ENCODE peak calls at places on chromosomes 5 and 9, in four cellular contexts. One of them, this sample, is unnamed.
A peak's percentile ranks its signal among the peaks of the same experiment; 100 is the strongest.

GRCh38 chr9:119052339-119053030 is 316.8 kb downstream of the BRINP1 start:
- DNase-seq in HepG2: no peak
- DNase-seq in WTC11: no peak
- DNase-seq in K562: no peak
- DNase-seq in this sample: no peak

GRCh38 chr9:132725306-132725705 is 55.0 kb downstream of the GTF3C4 start:
- DNase-seq in K562: no peak
- DNase-seq in HepG2: no peak
- DNase-seq in WTC11: no peak
- DNase-seq in this sample: no peak

GRCh38 chr9:36486454-36486932 is 86.2 kb upstream of the MELK start:
- DNase-seq in WTC11: no peak
- DNase-seq in K562: peak; percentile 11
- DNase-seq in HepG2: no peak
- DNase-seq in this sample: no peak

GRCh38 chr5:43396762-43397304 is 15.4 kb downstream of the CCL28 start:
- DNase-seq in WTC11: peak; percentile 59
- DNase-seq in K562: no peak
- DNase-seq in HepG2: no peak
- DNase-seq in this sample: peak; percentile 17

GRCh38 chr9:20744046-20744630 is 60.1 kb downstream of the FOCAD start:
- DNase-seq in HepG2: no peak
- DNase-seq in WTC11: no peak
- DNase-seq in K562: no peak
- DNase-seq in this sample: no peak

GRCh38 chr9:17578911-17579793 is at the start of gene SH3GL2:
- DNase-seq in K562: no peak
- DNase-seq in HepG2: no peak
- DNase-seq in WTC11: peak; percentile 89
- DNase-seq in this sample: no peak

GRCh38 chr9:116516456-116516855 is 170.6 kb upstream of the TRIM32 start:
- DNase-seq in WTC11: no peak
- DNase-seq in HepG2: no peak
- DNase-seq in K562: no peak
- DNase-seq in this sample: no peak

GRCh38 chr5:107826311-107827000 is 155.7 kb upstream of the EFNA5 start:
- DNase-seq in K562: no peak
- DNase-seq in WTC11: no peak
- DNase-seq in HepG2: no peak
- DNase-seq in this sample: no peak

GRCh38 chr9:121627432-121627831 is 24.0 kb upstream of the DAB2IP start:
- DNase-seq in HepG2: no peak
- DNase-seq in WTC11: no peak
- DNase-seq in K562: no peak
- DNase-seq in this sample: no peak

GRCh38 chr5:17302138-17302537 is 84.7 kb downstream of the BASP1 start:
- DNase-seq in K562: no peak
- DNase-seq in WTC11: no peak
- DNase-seq in HepG2: no peak
- DNase-seq in this sample: no peak
- TF ChIP-seq ETV6 in K562: no peak
- TF ChIP-seq ETV6 in WTC11: no peak
- TF ChIP-seq ETV6 in HepG2: no peak
- TF ChIP-seq ETV6 in this sample: no peak

GRCh38 chr9:4494337-4494736 is 4.1 kb downstream of the SLC1A1 start:
- DNase-seq in WTC11: no peak
- DNase-seq in HepG2: no peak
- DNase-seq in K562: no peak
- DNase-seq in this sample: no peak
- TF ChIP-seq ETV6 in WTC11: no peak
- TF ChIP-seq ETV6 in HepG2: no peak
- TF ChIP-seq ETV6 in K562: no peak
- TF ChIP-seq ETV6 in this sample: no peak

GRCh38 chr9:78070530-78070929 is 38.9 kb upstream of the GNAQ start:
- DNase-seq in K562: no peak
- DNase-seq in HepG2: no peak
- DNase-seq in WTC11: no peak
- DNase-seq in this sample: no peak

GRCh38 chr9:78072586-78073199 is 41.1 kb upstream of the GNAQ start:
- DNase-seq in HepG2: no peak
- DNase-seq in WTC11: no peak
- DNase-seq in K562: no peak
- DNase-seq in this sample: no peak

GRCh38 chr9:78073722-78074121 is 42.1 kb upstream of the GNAQ start:
- DNase-seq in WTC11: no peak
- DNase-seq in HepG2: no peak
- DNase-seq in K562: no peak
- DNase-seq in this sample: no peak

DNA sequence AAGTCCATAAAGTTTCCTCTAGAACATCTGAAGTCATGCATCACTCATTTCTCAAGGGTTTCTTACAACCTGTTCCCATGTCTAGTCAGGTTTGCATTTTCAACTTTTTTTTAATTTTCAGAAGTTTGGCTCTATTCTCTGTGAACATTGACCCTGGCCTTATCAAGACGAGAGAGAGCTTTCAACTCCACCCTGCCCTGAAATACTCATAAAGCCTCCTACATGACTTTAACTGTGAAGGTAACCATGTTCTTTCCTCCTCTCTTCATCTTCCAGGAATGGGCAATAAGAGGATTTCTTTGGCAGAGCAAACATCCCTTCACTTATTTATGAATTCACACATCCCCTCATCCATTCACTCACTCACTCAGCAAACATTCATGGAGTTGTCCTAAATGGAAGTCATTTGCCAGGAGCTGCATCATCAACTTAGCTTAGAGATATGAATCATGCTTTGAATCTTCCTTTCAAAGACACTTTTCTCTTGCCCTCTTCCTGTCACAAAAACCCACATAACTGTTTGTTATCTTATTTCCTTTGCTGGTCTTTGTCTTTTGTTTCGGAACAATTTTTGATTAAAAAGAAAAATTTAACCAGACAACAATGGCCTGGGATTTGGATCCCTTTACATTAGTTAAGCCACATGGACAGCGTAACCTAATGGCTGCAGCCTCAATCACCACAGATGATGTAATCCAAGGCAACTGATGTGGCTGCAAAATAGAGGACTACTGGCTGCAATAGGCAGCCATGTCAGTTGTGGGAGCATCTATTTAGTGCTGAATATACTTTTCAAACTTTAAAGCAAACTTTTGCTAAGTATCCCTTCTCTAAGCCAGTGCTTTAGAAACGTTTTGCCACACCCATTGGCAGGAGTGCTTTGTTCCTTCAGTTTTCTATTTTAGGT is 43.0 kb upstream of the GNAQ start:
- DNase-seq in WTC11: no peak
- DNase-seq in K562: no peak
- DNase-seq in HepG2: no peak
- DNase-seq in this sample: no peak
- TF ChIP-seq ETV6 in WTC11: no peak
- TF ChIP-seq ETV6 in K562: no peak
- TF ChIP-seq ETV6 in HepG2: no peak
- TF ChIP-seq ETV6 in this sample: no peak

GRCh38 chr5:131067596-131067995 is 97.5 kb downstream of the HINT1 start:
- DNase-seq in HepG2: no peak
- DNase-seq in K562: no peak
- DNase-seq in WTC11: no peak
- DNase-seq in this sample: no peak
- TF ChIP-seq ETV6 in HepG2: no peak
- TF ChIP-seq ETV6 in K562: no peak
- TF ChIP-seq ETV6 in WTC11: no peak
- TF ChIP-seq ETV6 in this sample: no peak

DNA sequence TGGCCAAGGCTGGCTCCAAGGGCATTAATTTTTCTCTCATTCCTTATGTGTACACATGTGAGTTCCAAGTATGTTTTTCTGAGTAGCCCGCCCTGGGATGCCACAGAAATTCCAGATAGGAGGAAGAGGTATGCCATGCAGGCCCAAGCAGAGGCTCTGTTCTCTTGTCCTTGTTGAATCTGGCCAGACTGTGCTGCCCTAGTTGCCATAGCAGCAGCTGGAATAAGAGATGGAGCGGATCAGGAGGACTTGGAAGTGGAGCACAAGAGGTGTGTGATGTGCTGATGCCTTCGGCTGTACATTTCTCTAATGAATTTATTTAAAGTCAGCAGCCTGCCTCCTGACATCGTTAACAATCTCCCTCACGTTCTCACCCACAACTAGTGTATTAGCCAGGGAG is 235.6 kb upstream of the RPS23 start:
- DNase-seq in WTC11: peak; percentile 25
- DNase-seq in K562: no peak
- DNase-seq in HepG2: no peak
- DNase-seq in this sample: no peak
- TF ChIP-seq ETV6 in WTC11: no peak
- TF ChIP-seq ETV6 in K562: no peak
- TF ChIP-seq ETV6 in HepG2: no peak
- TF ChIP-seq ETV6 in this sample: no peak

GRCh38 chr9:108394726-108395125 is 461.1 kb downstream of the ACTL7B start:
- DNase-seq in K562: no peak
- DNase-seq in HepG2: no peak
- DNase-seq in WTC11: no peak
- DNase-seq in this sample: no peak
- TF ChIP-seq ETV6 in K562: no peak
- TF ChIP-seq ETV6 in HepG2: no peak
- TF ChIP-seq ETV6 in WTC11: no peak
- TF ChIP-seq ETV6 in this sample: no peak

GRCh38 chr9:99109522-99109921 is 4.6 kb downstream of the TGFBR1 start:
- DNase-seq in WTC11: no peak
- DNase-seq in K562: no peak
- DNase-seq in HepG2: no peak
- DNase-seq in this sample: no peak
- TF ChIP-seq ETV6 in WTC11: no peak
- TF ChIP-seq ETV6 in K562: no peak
- TF ChIP-seq ETV6 in HepG2: no peak
- TF ChIP-seq ETV6 in this sample: no peak

GRCh38 chr9:89919171-89919681 is 314.4 kb downstream of the GADD45G start:
- DNase-seq in WTC11: peak; percentile 67
- DNase-seq in HepG2: peak; percentile 6
- DNase-seq in K562: peak; percentile 3
- DNase-seq in this sample: peak; percentile 12
- TF ChIP-seq ETV6 in WTC11: no peak
- TF ChIP-seq ETV6 in HepG2: no peak
- TF ChIP-seq ETV6 in K562: no peak
- TF ChIP-seq ETV6 in this sample: no peak

GRCh38 chr5:148979104-148979723 is 83.6 kb downstream of the SH3TC2 start:
- DNase-seq in K562: no peak
- DNase-seq in HepG2: no peak
- DNase-seq in WTC11: no peak
- DNase-seq in this sample: no peak

GRCh38 chr5:148978370-148979103 is 84.3 kb downstream of the SH3TC2 start:
- DNase-seq in K562: no peak
- DNase-seq in HepG2: no peak
- DNase-seq in WTC11: no peak
- DNase-seq in this sample: no peak

GRCh38 chr5:148973455-148973854 is 89.4 kb downstream of the SH3TC2 start:
- DNase-seq in K562: no peak
- DNase-seq in WTC11: no peak
- DNase-seq in HepG2: no peak
- DNase-seq in this sample: no peak

GRCh38 chr5:148974638-148975330 is 88.1 kb downstream of the SH3TC2 start:
- DNase-seq in WTC11: no peak
- DNase-seq in HepG2: no peak
- DNase-seq in K562: no peak
- DNase-seq in this sample: no peak

GRCh38 chr5:148976569-148977321 is 86.1 kb downstream of the SH3TC2 start:
- DNase-seq in WTC11: no peak
- DNase-seq in HepG2: no peak
- DNase-seq in K562: no peak
- DNase-seq in this sample: no peak
- TF ChIP-seq ETV6 in WTC11: no peak
- TF ChIP-seq ETV6 in HepG2: no peak
- TF ChIP-seq ETV6 in K562: no peak
- TF ChIP-seq ETV6 in this sample: no peak